ENCODE peak calls at places on chromosomes 5 and 9, in four cellular contexts. B is esophagus squamous epithelium, H is heart left ventricle, Y is choroid plexus epithelial cell. R is an unnamed sample.

GRCh38 chr5:103211858-103212500 is 46.6 kb upstream of the MACIR start:
- DNase-seq in B (no peak), Y (peak; percentile 39), H (no peak), R (no peak)

GRCh38 chr5:143376911-143377838 is 26.3 kb downstream of the NR3C1 start:
- DNase-seq in H (no peak), B (no peak), Y (peak; percentile 56), R (no peak)

GRCh38 chr5:36877667-36878420 is 1.3 kb downstream of the NIPBL start:
- DNase-seq in Y (peak; percentile 52), H (no peak), B (no peak), R (no peak)

GRCh38 chr9:98625728-98626127 is 83.0 kb downstream of the GABBR2 start:
- DNase-seq in B (no peak), Y (no peak), H (no peak), R (no peak)

GRCh38 chr5:1515311-1515920 is 8.3 kb downstream of the LPCAT1 start:
- DNase-seq in B (no peak), Y (no peak), H (peak; percentile 51), R (no peak)

GRCh38 chr5:34844999-34845398 is 6.0 kb downstream of the TTC23L start:
- DNase-seq in Y (no peak), B (no peak), H (no peak), R (no peak)

GRCh38 chr5:56481147-56481997 is 248.2 kb upstream of the ANKRD55 start:
- DNase-seq in B (no peak), Y (peak; percentile 54), H (peak; percentile 83), R (no peak)

GRCh38 chr9:99253772-99254431 is 31.8 kb downstream of the SEC61B start:
- DNase-seq in Y (no peak), B (no peak), H (no peak), R (no peak)

GRCh38 chr5:140563554-140563953 is 844 bp downstream of the APBB3 start:
- DNase-seq in H (no peak), B (no peak), Y (no peak), R (no peak)

GRCh38 chr9:130922815-130923610 is 16.0 kb downstream of the FIBCD1 start:
- DNase-seq in B (no peak), Y (no peak), H (no peak), R (no peak)

GRCh38 chr5:36950586-36951457 is 74.3 kb downstream of the NIPBL start:
- DNase-seq in B (no peak), Y (peak; percentile 66), H (no peak), R (no peak)

GRCh38 chr5:59058977-59059687 is 476.3 kb downstream of the RAB3C start:
- DNase-seq in Y (no peak), H (no peak), B (no peak), R (no peak)

GRCh38 chr9:13847270-13847669 is 466.7 kb downstream of the NFIB start:
- DNase-seq in Y (no peak), B (no peak), H (no peak), R (no peak)

GRCh38 chr9:92770005-92770995 is 5.7 kb upstream of the BICD2 start:
- DNase-seq in Y (peak; percentile 29), B (no peak), H (no peak), R (no peak)

GRCh38 chr9:25025686-25026085 is 480.0 kb upstream of the IZUMO3 start:
- DNase-seq in B (no peak), H (no peak), Y (no peak), R (no peak)

GRCh38 chr5:178429156-178429468 is 161.1 kb downstream of the COL23A1 start:
- DNase-seq in B (no peak), Y (no peak), H (no peak), R (no peak)

GRCh38 chr5:96348536-96348935 is 84.5 kb downstream of the PCSK1 start:
- DNase-seq in B (no peak), H (no peak), Y (no peak), R (no peak)

GRCh38 chr9:94906181-94906580 is 179.7 kb downstream of the AOPEP start:
- DNase-seq in H (no peak), B (no peak), Y (no peak), R (no peak)

GRCh38 chr9:129343119-129343696 is 165.1 kb upstream of the IER5L start:
- DNase-seq in Y (no peak), H (no peak), B (no peak), R (no peak)

GRCh38 chr5:60652206-60652605 is 47.8 kb downstream of the DEPDC1B start:
- DNase-seq in Y (peak; percentile 81), H (no peak), B (no peak), R (peak; percentile 72)

GRCh38 chr9:98168952-98169488 is 23.4 kb downstream of the CORO2A start:
- DNase-seq in Y (peak; percentile 56), H (no peak), B (no peak), R (no peak)

GRCh38 chr5:128491291-128491690 is 46.8 kb downstream of the FBN2 start:
- DNase-seq in B (no peak), H (no peak), Y (peak; percentile 59), R (no peak)

GRCh38 chr9:16974436-16974835 is 104.0 kb upstream of the BNC2 start:
- DNase-seq in Y (no peak), H (no peak), B (no peak), R (no peak)

GRCh38 chr9:35272989-35273388 is 111.2 kb downstream of the UNC13B start:
- DNase-seq in H (no peak), B (no peak), Y (peak; percentile 48), R (no peak)

GRCh38 chr9:79387091-79387490 is 184.7 kb upstream of the TLE4 start:
- DNase-seq in B (no peak), H (no peak), Y (peak; percentile 28), R (no peak)

GRCh38 chr9:128992995-128993394 is 35.1 kb downstream of the SH3GLB2 start:
- DNase-seq in H (no peak), Y (peak; percentile 43), B (no peak), R (no peak)

GRCh38 chr5:16135003-16135402 is 44.6 kb downstream of the MARCHF11 start:
- DNase-seq in B (no peak), H (no peak), Y (peak; percentile 41), R (no peak)

GRCh38 chr9:9730174-9730573 is 882.6 kb downstream of the PTPRD start:
- DNase-seq in H (no peak), Y (no peak), B (no peak), R (no peak)

GRCh38 chr5:149912226-149912864 is 32.2 kb downstream of the PDE6A start:
- DNase-seq in B (no peak), Y (no peak), H (no peak), R (no peak)

GRCh38 chr5:64299805-64300204 is 134.2 kb downstream of the RNF180 start:
- DNase-seq in H (no peak), Y (no peak), B (no peak), R (peak; percentile 30)

GRCh38 chr5:64298586-64298985 is 132.9 kb downstream of the RNF180 start:
- DNase-seq in Y (no peak), B (no peak), H (no peak), R (peak; percentile 31)

GRCh38 chr5:64301566-64301965 is 135.9 kb downstream of the RNF180 start:
- DNase-seq in B (no peak), H (no peak), Y (peak; percentile 4), R (no peak)
- H3K4me3 ChIP-seq in B (no peak overlapping the region), H (no peak overlapping the region), Y (no peak overlapping the region), R (no peak overlapping the region)

GRCh38 chr5:51960617-51961115 is 577.4 kb downstream of the ISL1 start:
- DNase-seq in H (no peak), Y (peak; percentile 1), B (no peak), R (peak; percentile 1)
- TF ChIP-seq CTCF in H (no peak), Y (no peak), B (no peak), R (peak; percentile 58)

GRCh38 chr9:114315723-114316363 is 7.1 kb upstream of the ORM1 start:
- DNase-seq in B (no peak), H (no peak), Y (no peak), R (no peak)
- H3K4me3 ChIP-seq in B (no peak overlapping the region), H (no peak overlapping the region), Y (no peak overlapping the region), R (no peak overlapping the region)

GRCh38 chr9:4090491-4090890 is 209.4 kb downstream of the GLIS3 start:
- DNase-seq in B (no peak), Y (no peak), H (no peak), R (no peak)
- TF ChIP-seq CTCF in B (no peak), Y (peak; percentile 12), H (no peak), R (peak; percentile 18)